ENCODE peak calls at places on chromosomes 7 and 10, in six cellular contexts. G is adrenal gland, B is endodermal cell, M is PC-3, E is transverse colon, V is AG04450. R is an unnamed sample.

GRCh38 chr10:110568055-110568735 is 700 bp downstream of the SMC3 start:
- DNase-seq in B (peak), G (peak), E (peak), V (no peak), M (peak), R (peak)

GRCh38 chr7:158646766-158647474 is 57.7 kb downstream of the NCAPG2 start:
- DNase-seq in G (peak), V (no peak), M (peak), B (peak), E (peak), R (no peak)

GRCh38 chr10:62723375-62723774 is 81.1 kb upstream of the ADO start:
- DNase-seq in E (no peak), G (no peak), V (no peak), M (no peak), B (no peak), R (no peak)

GRCh38 chr7:1611708-1612241 is 41.9 kb upstream of the PSMG3 start:
- DNase-seq in E (no peak), M (peak), G (no peak), V (peak), B (no peak), R (no peak)

GRCh38 chr10:30384791-30385201 is 35.7 kb upstream of the MTPAP start:
- DNase-seq in V (no peak), B (peak), E (no peak), G (no peak), M (peak), R (no peak)

GRCh38 chr7:44218418-44219201 is 17.8 kb downstream of the YKT6 start:
- DNase-seq in G (no peak), E (no peak), V (no peak), M (no peak), B (peak), R (no peak)

GRCh38 chr7:480531-481218 is 39.0 kb downstream of the PDGFA start:
- DNase-seq in M (no peak), E (no peak), B (no peak), G (no peak), V (no peak), R (no peak)

GRCh38 chr10:131972474-131973071 is 9.2 kb downstream of the BNIP3 start:
- DNase-seq in M (no peak), E (peak), V (no peak), B (no peak), G (peak), R (peak)

GRCh38 chr10:126906704-126907422 is 1.6 kb downstream of the DOCK1 start:
- DNase-seq in E (no peak), G (no peak), M (no peak), B (no peak), V (no peak), R (no peak)

GRCh38 chr10:112634096-112634830 is 187.2 kb downstream of the VTI1A start:
- DNase-seq in M (peak), V (no peak), G (no peak), B (no peak), E (no peak), R (no peak)

GRCh38 chr10:63866075-63866746 is 345.0 kb downstream of the REEP3 start:
- DNase-seq in B (peak), E (peak), M (peak), V (no peak), G (peak), R (peak)

GRCh38 chr7:144109283-144109682 is at the start of gene OR2A2:
- DNase-seq in M (no peak), B (no peak), E (no peak), G (no peak), V (no peak), R (no peak)

GRCh38 chr10:119431034-119431767 is 111.3 kb downstream of the RGS10 start:
- DNase-seq in V (no peak), E (no peak), G (no peak), B (no peak), M (no peak), R (no peak)

GRCh38 chr7:98024075-98024474 is 34.1 kb upstream of the OCM2 start:
- DNase-seq in E (no peak), M (no peak), B (no peak), G (no peak), V (no peak), R (no peak)

GRCh38 chr10:69659286-69660027 is 29.4 kb downstream of the FAM241B start:
- DNase-seq in V (no peak), E (no peak), G (no peak), B (no peak), M (no peak), R (no peak)

GRCh38 chr10:18214692-18215563 is 74.7 kb downstream of the CACNB2 start:
- DNase-seq in E (peak), B (peak), M (peak), V (no peak), G (peak), R (peak)

GRCh38 chr10:34960983-34961382 is 129.2 kb downstream of the CUL2 start:
- DNase-seq in G (peak), M (peak), B (no peak), E (no peak), V (no peak), R (no peak)

GRCh38 chr10:130254168-130255061 is 118.2 kb downstream of the GLRX3 start:
- DNase-seq in B (no peak), G (no peak), M (no peak), V (no peak), E (no peak), R (no peak)

GRCh38 chr10:119726291-119727261 is 726 bp downstream of the INPP5F start:
- DNase-seq in M (no peak), E (peak), G (no peak), V (no peak), B (peak), R (peak)

GRCh38 chr10:108439397-108439796 is 1274.9 kb upstream of the SORCS1 start:
- DNase-seq in V (no peak), M (no peak), G (no peak), E (no peak), B (no peak), R (no peak)

GRCh38 chr10:86661161-86662025 is 6.9 kb upstream of the LDB3 start:
- DNase-seq in M (no peak), E (no peak), G (peak), B (peak), V (no peak), R (no peak)

GRCh38 chr7:45890902-45891461 is 2.7 kb downstream of the IGFBP1 start:
- DNase-seq in B (no peak), G (no peak), E (no peak), M (peak), V (no peak), R (no peak)

GRCh38 chr7:25454562-25455031 is 226.3 kb upstream of the NPVF start:
- DNase-seq in V (no peak), M (no peak), E (peak), B (no peak), G (no peak), R (no peak)

GRCh38 chr10:133309111-133309719 is 501 bp downstream of the ZNF511 start:
- DNase-seq in G (peak), E (peak), V (peak), M (peak), B (peak), R (peak)

GRCh38 chr10:95235676-95236067 is 41.6 kb downstream of the ACSM6 start:
- DNase-seq in M (no peak), G (no peak), V (no peak), B (no peak), E (no peak), R (no peak)

GRCh38 chr7:40977533-40977932 is 725.4 kb downstream of the INHBA start:
- DNase-seq in B (no peak), G (no peak), M (peak), E (no peak), V (no peak), R (no peak)

GRCh38 chr10:99733366-99733765 is 1.3 kb downstream of the CUTC start:
- DNase-seq in B (no peak), G (peak), E (no peak), M (no peak), V (no peak), R (no peak)

GRCh38 chr7:123348700-123349099 is 148.9 kb upstream of the SLC13A1 start:
- DNase-seq in E (no peak), M (no peak), G (no peak), B (no peak), V (no peak), R (no peak)

GRCh38 chr7:142188846-142189245 is 69.0 kb downstream of the PRSS58 start:
- DNase-seq in G (no peak), V (no peak), B (no peak), E (no peak), M (peak), R (no peak)

GRCh38 chr7:66629222-66629658 is 559 bp downstream of the KCTD7 start:
- DNase-seq in B (no peak), M (no peak), G (peak), V (no peak), E (peak), R (no peak)

GRCh38 chr7:99311702-99312101 is 14.0 kb upstream of the ARPC1A start:
- DNase-seq in B (no peak), G (no peak), V (no peak), M (peak), E (no peak), R (no peak)

GRCh38 chr10:50381637-50382036 is 130.3 kb upstream of the ASAH2 start:
- DNase-seq in M (no peak), V (no peak), E (no peak), B (no peak), G (no peak), R (no peak)

DNA sequence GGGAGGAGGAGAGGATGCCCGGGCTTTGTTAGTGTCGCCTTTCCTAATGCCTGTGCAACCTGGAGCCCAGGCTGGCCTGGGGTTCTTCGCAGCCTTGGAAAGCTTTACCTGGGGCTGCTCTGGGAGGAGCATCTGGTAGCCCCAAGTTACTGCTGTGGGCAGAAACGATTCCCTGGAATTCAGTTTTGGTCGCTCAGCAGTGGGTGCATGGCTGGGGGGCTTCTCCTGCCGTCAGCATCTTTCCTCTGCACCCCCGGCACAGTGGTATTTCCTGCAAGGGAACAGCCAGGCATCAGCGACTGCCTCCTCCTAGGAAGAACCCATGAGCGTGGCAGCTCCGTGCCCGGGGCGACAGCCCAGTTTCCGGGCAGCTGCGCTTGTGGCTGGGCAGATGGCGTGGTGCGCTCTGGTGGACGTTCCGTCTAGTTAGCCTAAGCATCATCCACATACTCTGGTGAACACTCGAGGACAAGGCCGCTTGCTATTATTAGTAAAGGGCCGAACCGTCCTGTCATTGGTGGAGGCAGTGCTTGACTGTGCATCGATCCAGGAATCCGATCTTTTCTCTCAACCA is 107.0 kb upstream of the BTBD16 start:
- DNase-seq in G (no peak), B (peak), V (no peak), E (no peak), M (no peak), R (no peak)
- TF ChIP-seq CTCF in G (no peak), B (no peak), V (no peak), E (no peak), M (no peak), R (no peak)

DNA sequence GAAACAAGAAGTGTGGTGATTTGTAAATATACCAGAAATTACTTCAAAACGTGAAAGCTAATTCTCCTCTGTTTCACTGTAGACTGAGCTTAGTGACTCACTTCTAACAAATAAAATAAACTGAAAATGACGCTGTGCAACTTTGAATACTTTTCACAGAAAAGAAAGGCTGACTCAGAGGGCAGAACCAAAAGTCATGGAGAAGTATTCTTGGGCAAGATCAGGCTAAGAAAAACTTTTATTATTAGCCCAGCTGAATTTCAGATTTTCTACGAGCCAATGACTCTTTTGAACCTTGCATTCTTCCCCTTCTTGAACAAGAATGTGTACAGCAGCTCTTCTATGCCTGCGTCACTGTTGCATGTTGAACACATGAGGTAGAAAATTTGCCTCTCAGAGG is 527.3 kb upstream of the GHITM start:
- DNase-seq in M (no peak), V (no peak), G (no peak), E (no peak), B (no peak), R (no peak)
- H3K4me3 ChIP-seq in M (no peak), V (no peak), G (no peak), E (no peak), B (no peak), R (no peak)

DNA sequence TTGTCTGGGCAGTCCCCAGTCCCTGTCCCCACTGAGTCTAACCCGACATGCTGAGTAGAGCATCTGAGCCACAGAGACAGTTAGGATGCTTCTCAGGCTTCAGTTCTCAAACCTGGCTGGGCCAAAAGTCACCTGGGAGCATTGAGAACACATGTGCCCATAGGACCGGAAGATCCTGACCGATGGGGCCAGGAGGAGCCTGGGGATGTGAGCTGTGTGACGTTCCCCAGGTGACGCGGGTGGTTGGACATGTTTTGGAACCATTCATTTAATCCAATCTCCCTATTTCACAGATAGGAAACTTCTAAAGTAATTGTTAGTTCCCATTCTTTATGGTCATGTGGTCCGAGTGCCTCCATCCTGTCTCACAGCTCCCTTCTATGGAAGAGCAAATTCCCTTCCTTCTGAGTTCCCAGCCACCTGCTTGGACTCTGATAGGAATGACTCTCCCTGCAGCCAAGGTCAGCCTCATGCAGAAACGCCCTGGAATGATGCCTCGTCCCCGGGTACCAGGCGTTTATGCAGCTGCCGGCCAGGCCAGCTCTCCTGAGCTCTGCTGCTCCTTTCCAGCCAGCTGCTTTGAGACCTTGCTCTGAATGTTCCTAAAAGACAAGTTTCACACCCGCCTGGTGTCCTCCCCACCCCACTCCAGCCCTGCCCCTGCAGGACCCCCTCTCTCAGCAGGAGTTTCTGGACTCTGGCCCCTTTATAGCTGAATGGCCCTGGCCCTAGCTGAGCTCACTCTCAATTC is 166.5 kb upstream of the RHEB start:
- DNase-seq in B (no peak), G (peak), M (no peak), E (no peak), V (no peak), R (no peak)
- H3K27ac ChIP-seq in B (no peak), G (peak), M (no peak), E (peak), V (peak), R (no peak)

DNA sequence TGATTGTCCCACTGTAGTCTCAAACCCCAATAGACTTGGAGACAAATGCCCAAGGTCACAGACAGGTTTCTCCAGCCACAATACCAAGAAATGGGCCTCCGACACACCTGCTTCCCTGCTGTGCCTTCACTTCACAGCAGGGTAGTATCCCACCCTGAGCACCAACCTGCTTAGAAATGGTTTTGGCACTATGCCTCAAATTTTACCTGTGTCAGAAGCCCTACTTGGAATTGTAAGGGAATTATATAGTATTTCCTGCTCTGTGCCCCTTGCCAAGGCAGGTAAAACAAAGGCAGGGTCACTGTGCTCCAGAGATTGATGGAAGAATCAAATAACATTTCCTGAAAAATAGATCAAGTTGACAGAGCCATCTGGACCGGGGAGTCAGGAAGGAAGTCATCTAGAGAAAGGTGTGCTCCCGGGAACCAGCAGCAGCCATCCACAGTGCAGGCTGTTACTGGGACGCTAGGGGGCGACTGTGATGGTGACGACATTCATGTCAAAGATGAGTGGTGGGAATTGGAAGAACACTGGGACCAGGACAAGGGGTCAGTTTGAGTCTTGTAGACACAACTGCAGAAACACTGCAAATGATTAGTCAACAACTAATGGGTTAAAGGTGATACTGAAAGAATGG is 117.8 kb upstream of the AKR1E2 start:
- DNase-seq in B (peak), V (no peak), G (no peak), M (no peak), E (no peak), R (no peak)
- TF ChIP-seq CTCF in B (peak), V (no peak), G (no peak), M (peak), E (no peak), R (no peak)

DNA sequence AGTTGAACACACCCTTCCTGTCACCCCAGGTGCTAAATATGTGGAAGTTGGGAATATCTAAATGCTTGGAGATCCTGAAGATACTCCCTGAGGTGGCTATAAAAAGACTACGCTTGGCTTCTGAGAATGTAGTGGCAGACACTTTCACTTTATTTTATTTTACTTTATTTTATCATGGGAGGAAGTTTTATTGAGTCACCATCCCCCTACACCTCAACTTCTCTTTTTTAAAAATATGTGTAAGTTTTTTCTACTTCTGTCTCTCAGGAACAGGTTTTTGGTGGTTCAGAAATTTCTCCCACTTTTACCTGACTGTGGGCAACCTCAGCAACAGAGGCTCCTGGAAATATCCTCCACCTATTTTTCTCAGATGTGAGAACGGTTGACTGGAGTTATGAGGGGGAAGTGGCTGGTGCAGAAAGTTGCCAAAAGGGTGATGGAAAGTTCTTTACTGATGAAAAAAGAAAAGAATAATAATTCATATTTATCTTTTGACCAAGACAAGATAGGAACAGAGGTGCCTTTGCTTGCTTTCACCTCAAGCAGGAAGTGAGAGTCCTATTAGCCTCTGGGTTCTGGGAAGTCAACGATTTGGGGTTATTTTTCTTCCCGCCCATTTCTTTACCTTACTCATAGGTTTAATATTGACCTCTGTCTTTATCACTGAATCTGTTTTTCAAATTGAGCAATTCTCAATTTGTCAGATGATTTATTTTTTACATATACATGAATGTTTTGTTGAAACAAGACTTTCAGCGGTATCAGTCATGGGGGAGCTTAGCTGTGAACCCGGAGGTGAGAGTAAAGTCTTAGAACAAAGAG is 103.6 kb downstream of the AHR start:
- DNase-seq in M (no peak), G (no peak), E (no peak), V (no peak), B (no peak), R (no peak)
- H3K4me3 ChIP-seq in M (no peak), G (no peak), E (no peak), V (no peak), B (no peak), R (no peak)

GRCh38 chr7:92766461-92767003 is 69.8 kb downstream of the CDK6 start:
- DNase-seq in V (no peak), B (no peak), M (peak), E (no peak), G (no peak), R (no peak)

GRCh38 chr7:92763636-92764423 is 72.5 kb downstream of the CDK6 start:
- DNase-seq in M (peak), E (no peak), B (peak), G (peak), V (no peak), R (peak)

GRCh38 chr7:92762853-92763252 is 73.5 kb downstream of the CDK6 start:
- DNase-seq in B (no peak), E (no peak), G (no peak), V (no peak), M (no peak), R (no peak)

GRCh38 chr7:92767427-92767826 is 68.9 kb downstream of the CDK6 start:
- DNase-seq in B (no peak), M (peak), V (no peak), G (no peak), E (no peak), R (no peak)

GRCh38 chr7:92765725-92766124 is 70.6 kb downstream of the CDK6 start:
- DNase-seq in E (no peak), V (no peak), M (peak), G (no peak), B (no peak), R (no peak)
- H3K27ac ChIP-seq in E (peak), V (peak), M (peak), G (peak), B (no peak), R (no peak)

DNA sequence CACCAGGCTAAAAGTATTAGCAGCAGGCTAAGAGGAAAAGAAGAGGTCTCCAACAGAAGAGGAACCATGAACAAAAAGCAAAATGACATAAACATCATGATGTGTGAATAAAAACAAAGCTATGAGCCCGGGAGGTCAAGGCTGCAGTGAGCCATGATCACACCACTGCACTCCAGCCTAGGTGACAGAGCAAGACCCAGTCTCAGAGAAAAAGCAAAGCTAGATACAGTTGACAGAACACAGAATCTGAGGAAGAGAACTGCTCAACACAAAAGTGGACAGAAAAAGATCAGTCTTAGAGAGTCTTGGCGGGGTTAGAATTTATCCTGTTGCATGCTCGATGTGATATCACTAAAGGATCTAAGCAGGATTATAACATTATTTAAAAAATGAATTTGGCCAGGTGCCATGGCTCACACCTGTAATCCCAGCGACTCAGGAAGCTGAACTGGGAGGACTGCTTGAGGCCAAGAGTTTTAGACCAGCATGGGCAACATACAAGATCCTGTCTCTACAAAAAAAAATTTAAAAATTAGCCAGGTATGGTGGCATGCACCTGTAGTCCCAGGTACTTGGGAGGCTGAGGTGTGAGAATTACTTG is 37.5 kb downstream of the NT5C2 start:
- DNase-seq in G (peak), V (no peak), E (no peak), M (no peak), B (no peak), R (no peak)
- TF ChIP-seq CTCF in G (no peak), V (no peak), E (no peak), M (no peak), B (no peak), R (no peak)